ENCODE peak calls at places on chromosomes 6 and 20, in ten cellular contexts. One of them, this sample, is unnamed.

GRCh38 chr20:45337367-45338120 is 10.7 kb downstream of the SDC4 start:
- ATAC-seq in activated naive CD8-positive, alpha-beta T cell treated with anti-CD3 and anti-CD28 coated beads, Interleukin-2, amount 10 ng/mL, durations not matched to agents 7 days and 5 days: no peak
- ATAC-seq in WTC11: no peak
- ATAC-seq in right cardiac atrium: peak; percentile 44
- ATAC-seq in omental fat pad: peak; percentile 58
- ATAC-seq in memory B cell: no peak
- ATAC-seq in K562: peak; percentile 88
- ATAC-seq in A549: peak; percentile 41
- ATAC-seq in CD4-positive, alpha-beta T cell: no peak
- ATAC-seq in Right ventricle myocardium superior: peak; percentile 38
- ATAC-seq in this sample: peak; percentile 77

GRCh38 chr6:31465718-31466117 is 32.2 kb upstream of the MICB start:
- ATAC-seq in right cardiac atrium: no peak
- ATAC-seq in memory B cell: peak; percentile 16
- ATAC-seq in WTC11: no peak
- ATAC-seq in K562: no peak
- ATAC-seq in CD4-positive, alpha-beta T cell: no peak
- ATAC-seq in activated naive CD8-positive, alpha-beta T cell treated with anti-CD3 and anti-CD28 coated beads, Interleukin-2, amount 10 ng/mL, durations not matched to agents 7 days and 5 days: no peak
- ATAC-seq in omental fat pad: no peak
- ATAC-seq in Right ventricle myocardium superior: no peak
- ATAC-seq in A549: no peak
- ATAC-seq in this sample: no peak

GRCh38 chr6:158242071-158242606 is 70.1 kb upstream of the TULP4 start:
- ATAC-seq in Right ventricle myocardium superior: peak; percentile 12
- ATAC-seq in right cardiac atrium: peak; percentile 26
- ATAC-seq in activated naive CD8-positive, alpha-beta T cell treated with anti-CD3 and anti-CD28 coated beads, Interleukin-2, amount 10 ng/mL, durations not matched to agents 7 days and 5 days: peak; percentile 27
- ATAC-seq in CD4-positive, alpha-beta T cell: peak; percentile 29
- ATAC-seq in A549: no peak
- ATAC-seq in K562: peak; percentile 67
- ATAC-seq in memory B cell: no peak
- ATAC-seq in WTC11: no peak
- ATAC-seq in omental fat pad: no peak
- ATAC-seq in this sample: no peak

GRCh38 chr6:4364172-4364571 is 228.8 kb upstream of the ECI2 start:
- ATAC-seq in memory B cell: no peak
- ATAC-seq in A549: no peak
- ATAC-seq in K562: no peak
- ATAC-seq in WTC11: no peak
- ATAC-seq in CD4-positive, alpha-beta T cell: no peak
- ATAC-seq in Right ventricle myocardium superior: no peak
- ATAC-seq in activated naive CD8-positive, alpha-beta T cell treated with anti-CD3 and anti-CD28 coated beads, Interleukin-2, amount 10 ng/mL, durations not matched to agents 7 days and 5 days: no peak
- ATAC-seq in right cardiac atrium: no peak
- ATAC-seq in omental fat pad: no peak
- ATAC-seq in this sample: no peak

GRCh38 chr6:63464060-63464459 is 108.2 kb upstream of the LOC128125822 start:
- ATAC-seq in Right ventricle myocardium superior: no peak
- ATAC-seq in activated naive CD8-positive, alpha-beta T cell treated with anti-CD3 and anti-CD28 coated beads, Interleukin-2, amount 10 ng/mL, durations not matched to agents 7 days and 5 days: no peak
- ATAC-seq in omental fat pad: no peak
- ATAC-seq in right cardiac atrium: no peak
- ATAC-seq in A549: no peak
- ATAC-seq in WTC11: no peak
- ATAC-seq in K562: no peak
- ATAC-seq in memory B cell: no peak
- ATAC-seq in CD4-positive, alpha-beta T cell: no peak
- ATAC-seq in this sample: no peak

GRCh38 chr6:79775222-79775621 is 144.1 kb downstream of the SH3BGRL2 start:
- ATAC-seq in A549: no peak
- ATAC-seq in memory B cell: no peak
- ATAC-seq in omental fat pad: no peak
- ATAC-seq in Right ventricle myocardium superior: no peak
- ATAC-seq in CD4-positive, alpha-beta T cell: no peak
- ATAC-seq in K562: no peak
- ATAC-seq in activated naive CD8-positive, alpha-beta T cell treated with anti-CD3 and anti-CD28 coated beads, Interleukin-2, amount 10 ng/mL, durations not matched to agents 7 days and 5 days: no peak
- ATAC-seq in WTC11: no peak
- ATAC-seq in right cardiac atrium: no peak
- ATAC-seq in this sample: no peak

GRCh38 chr6:88380618-88381288 is 214.6 kb upstream of the CNR1 start:
- ATAC-seq in Right ventricle myocardium superior: no peak
- ATAC-seq in WTC11: no peak
- ATAC-seq in A549: peak; percentile 54
- ATAC-seq in right cardiac atrium: peak; percentile 31
- ATAC-seq in K562: peak; percentile 37
- ATAC-seq in activated naive CD8-positive, alpha-beta T cell treated with anti-CD3 and anti-CD28 coated beads, Interleukin-2, amount 10 ng/mL, durations not matched to agents 7 days and 5 days: no peak
- ATAC-seq in omental fat pad: peak; percentile 67
- ATAC-seq in memory B cell: no peak
- ATAC-seq in CD4-positive, alpha-beta T cell: no peak
- ATAC-seq in this sample: no peak

GRCh38 chr20:9218412-9219001 is 149.6 kb downstream of the PLCB4 start:
- ATAC-seq in right cardiac atrium: peak; percentile 81
- ATAC-seq in omental fat pad: peak; percentile 91
- ATAC-seq in A549: no peak
- ATAC-seq in memory B cell: no peak
- ATAC-seq in CD4-positive, alpha-beta T cell: no peak
- ATAC-seq in WTC11: no peak
- ATAC-seq in Right ventricle myocardium superior: peak; percentile 68
- ATAC-seq in activated naive CD8-positive, alpha-beta T cell treated with anti-CD3 and anti-CD28 coated beads, Interleukin-2, amount 10 ng/mL, durations not matched to agents 7 days and 5 days: no peak
- ATAC-seq in K562: no peak
- ATAC-seq in this sample: peak; percentile 65

GRCh38 chr6:683742-684440 is 9.0 kb downstream of the EXOC2 start:
- ATAC-seq in WTC11: peak; percentile 86
- ATAC-seq in A549: no peak
- ATAC-seq in CD4-positive, alpha-beta T cell: no peak
- ATAC-seq in memory B cell: no peak
- ATAC-seq in omental fat pad: peak; percentile 48
- ATAC-seq in right cardiac atrium: peak; percentile 49
- ATAC-seq in activated naive CD8-positive, alpha-beta T cell treated with anti-CD3 and anti-CD28 coated beads, Interleukin-2, amount 10 ng/mL, durations not matched to agents 7 days and 5 days: peak; percentile 67
- ATAC-seq in K562: peak; percentile 80
- ATAC-seq in Right ventricle myocardium superior: peak; percentile 57
- ATAC-seq in this sample: peak; percentile 53

GRCh38 chr6:3724451-3725144 is 26.9 kb downstream of the PXDC1 start:
- ATAC-seq in WTC11: no peak
- ATAC-seq in K562: peak; percentile 52
- ATAC-seq in A549: no peak
- ATAC-seq in Right ventricle myocardium superior: peak; percentile 34
- ATAC-seq in omental fat pad: peak; percentile 26
- ATAC-seq in activated naive CD8-positive, alpha-beta T cell treated with anti-CD3 and anti-CD28 coated beads, Interleukin-2, amount 10 ng/mL, durations not matched to agents 7 days and 5 days: no peak
- ATAC-seq in right cardiac atrium: peak; percentile 49
- ATAC-seq in CD4-positive, alpha-beta T cell: no peak
- ATAC-seq in memory B cell: no peak
- ATAC-seq in this sample: no peak

GRCh38 chr6:15293674-15294073 is 47.8 kb downstream of the JARID2 start:
- ATAC-seq in omental fat pad: no peak
- ATAC-seq in memory B cell: no peak
- ATAC-seq in A549: no peak
- ATAC-seq in Right ventricle myocardium superior: peak; percentile 87
- ATAC-seq in K562: no peak
- ATAC-seq in activated naive CD8-positive, alpha-beta T cell treated with anti-CD3 and anti-CD28 coated beads, Interleukin-2, amount 10 ng/mL, durations not matched to agents 7 days and 5 days: no peak
- ATAC-seq in WTC11: no peak
- ATAC-seq in right cardiac atrium: peak; percentile 48
- ATAC-seq in CD4-positive, alpha-beta T cell: no peak
- ATAC-seq in this sample: no peak

GRCh38 chr20:48786916-48787676 is 40.7 kb downstream of the PREX1 start:
- ATAC-seq in right cardiac atrium: no peak
- ATAC-seq in K562: no peak
- ATAC-seq in activated naive CD8-positive, alpha-beta T cell treated with anti-CD3 and anti-CD28 coated beads, Interleukin-2, amount 10 ng/mL, durations not matched to agents 7 days and 5 days: no peak
- ATAC-seq in A549: no peak
- ATAC-seq in omental fat pad: no peak
- ATAC-seq in Right ventricle myocardium superior: no peak
- ATAC-seq in memory B cell: no peak
- ATAC-seq in CD4-positive, alpha-beta T cell: no peak
- ATAC-seq in WTC11: no peak
- ATAC-seq in this sample: no peak

GRCh38 chr6:139433647-139434419 is 59.4 kb upstream of the CITED2 start:
- ATAC-seq in Right ventricle myocardium superior: no peak
- ATAC-seq in K562: peak; percentile 77
- ATAC-seq in WTC11: no peak
- ATAC-seq in A549: no peak
- ATAC-seq in right cardiac atrium: no peak
- ATAC-seq in CD4-positive, alpha-beta T cell: no peak
- ATAC-seq in omental fat pad: no peak
- ATAC-seq in activated naive CD8-positive, alpha-beta T cell treated with anti-CD3 and anti-CD28 coated beads, Interleukin-2, amount 10 ng/mL, durations not matched to agents 7 days and 5 days: no peak
- ATAC-seq in memory B cell: no peak
- ATAC-seq in this sample: peak; percentile 4

GRCh38 chr6:97292671-97293070 is 9.7 kb upstream of the MMS22L start:
- ATAC-seq in WTC11: no peak
- ATAC-seq in Right ventricle myocardium superior: no peak
- ATAC-seq in omental fat pad: no peak
- ATAC-seq in activated naive CD8-positive, alpha-beta T cell treated with anti-CD3 and anti-CD28 coated beads, Interleukin-2, amount 10 ng/mL, durations not matched to agents 7 days and 5 days: no peak
- ATAC-seq in memory B cell: no peak
- ATAC-seq in CD4-positive, alpha-beta T cell: no peak
- ATAC-seq in right cardiac atrium: no peak
- ATAC-seq in A549: no peak
- ATAC-seq in K562: no peak
- ATAC-seq in this sample: no peak

GRCh38 chr6:100730001-100730400 is 151.1 kb downstream of the ASCC3 start:
- ATAC-seq in CD4-positive, alpha-beta T cell: no peak
- ATAC-seq in omental fat pad: no peak
- ATAC-seq in K562: no peak
- ATAC-seq in A549: no peak
- ATAC-seq in WTC11: no peak
- ATAC-seq in activated naive CD8-positive, alpha-beta T cell treated with anti-CD3 and anti-CD28 coated beads, Interleukin-2, amount 10 ng/mL, durations not matched to agents 7 days and 5 days: no peak
- ATAC-seq in right cardiac atrium: no peak
- ATAC-seq in Right ventricle myocardium superior: no peak
- ATAC-seq in memory B cell: no peak
- ATAC-seq in this sample: no peak

GRCh38 chr6:169312658-169313346 is 59.2 kb upstream of the THBS2 start:
- ATAC-seq in Right ventricle myocardium superior: peak; percentile 62
- ATAC-seq in A549: no peak
- ATAC-seq in right cardiac atrium: peak; percentile 36
- ATAC-seq in omental fat pad: no peak
- ATAC-seq in K562: no peak
- ATAC-seq in memory B cell: no peak
- ATAC-seq in CD4-positive, alpha-beta T cell: no peak
- ATAC-seq in activated naive CD8-positive, alpha-beta T cell treated with anti-CD3 and anti-CD28 coated beads, Interleukin-2, amount 10 ng/mL, durations not matched to agents 7 days and 5 days: no peak
- ATAC-seq in WTC11: no peak
- ATAC-seq in this sample: no peak

GRCh38 chr6:35391240-35391968 is 49.0 kb downstream of the PPARD start:
- ATAC-seq in CD4-positive, alpha-beta T cell: peak; percentile 77
- ATAC-seq in K562: no peak
- ATAC-seq in right cardiac atrium: no peak
- ATAC-seq in Right ventricle myocardium superior: no peak
- ATAC-seq in A549: peak; percentile 59
- ATAC-seq in activated naive CD8-positive, alpha-beta T cell treated with anti-CD3 and anti-CD28 coated beads, Interleukin-2, amount 10 ng/mL, durations not matched to agents 7 days and 5 days: no peak
- ATAC-seq in memory B cell: no peak
- ATAC-seq in omental fat pad: no peak
- ATAC-seq in WTC11: no peak
- ATAC-seq in this sample: no peak

GRCh38 chr6:146548898-146549374 is 5.3 kb downstream of the RAB32 start:
- ATAC-seq in memory B cell: no peak
- ATAC-seq in Right ventricle myocardium superior: no peak
- ATAC-seq in A549: no peak
- ATAC-seq in K562: peak; percentile 72
- ATAC-seq in WTC11: no peak
- ATAC-seq in right cardiac atrium: no peak
- ATAC-seq in CD4-positive, alpha-beta T cell: no peak
- ATAC-seq in omental fat pad: no peak
- ATAC-seq in activated naive CD8-positive, alpha-beta T cell treated with anti-CD3 and anti-CD28 coated beads, Interleukin-2, amount 10 ng/mL, durations not matched to agents 7 days and 5 days: no peak
- ATAC-seq in this sample: no peak

GRCh38 chr6:25945175-25945574 is 14.7 kb upstream of the SLC17A2 start:
- ATAC-seq in memory B cell: no peak
- ATAC-seq in right cardiac atrium: no peak
- ATAC-seq in CD4-positive, alpha-beta T cell: no peak
- ATAC-seq in K562: no peak
- ATAC-seq in WTC11: no peak
- ATAC-seq in A549: no peak
- ATAC-seq in omental fat pad: no peak
- ATAC-seq in Right ventricle myocardium superior: no peak
- ATAC-seq in activated naive CD8-positive, alpha-beta T cell treated with anti-CD3 and anti-CD28 coated beads, Interleukin-2, amount 10 ng/mL, durations not matched to agents 7 days and 5 days: peak; percentile 59
- ATAC-seq in this sample: no peak

GRCh38 chr6:12896208-12896733 is 179.7 kb downstream of the PHACTR1 start:
- ATAC-seq in Right ventricle myocardium superior: peak; percentile 61
- ATAC-seq in K562: no peak
- ATAC-seq in memory B cell: no peak
- ATAC-seq in WTC11: no peak
- ATAC-seq in CD4-positive, alpha-beta T cell: no peak
- ATAC-seq in activated naive CD8-positive, alpha-beta T cell treated with anti-CD3 and anti-CD28 coated beads, Interleukin-2, amount 10 ng/mL, durations not matched to agents 7 days and 5 days: no peak
- ATAC-seq in A549: no peak
- ATAC-seq in right cardiac atrium: no peak
- ATAC-seq in omental fat pad: no peak
- ATAC-seq in this sample: no peak

GRCh38 chr6:152701863-152702401 is 4.2 kb downstream of the MYCT1 start:
- ATAC-seq in memory B cell: no peak
- ATAC-seq in right cardiac atrium: peak; percentile 55
- ATAC-seq in K562: no peak
- ATAC-seq in CD4-positive, alpha-beta T cell: no peak
- ATAC-seq in Right ventricle myocardium superior: no peak
- ATAC-seq in activated naive CD8-positive, alpha-beta T cell treated with anti-CD3 and anti-CD28 coated beads, Interleukin-2, amount 10 ng/mL, durations not matched to agents 7 days and 5 days: no peak
- ATAC-seq in omental fat pad: no peak
- ATAC-seq in WTC11: peak; percentile 73
- ATAC-seq in A549: peak; percentile 47
- ATAC-seq in this sample: peak; percentile 31